ENCODE peak calls at places on chromosome 4, in six cellular contexts. U is HFF-Myc, M is brain microvascular endothelial cell, V is upper lobe of left lung, F is GM20000, H is tibial artery. X is an unnamed sample.

GRCh38 chr4:53987761-53988171 is 76.6 kb downstream of the CHIC2 start:
- DNase-seq in U (peak; percentile 9), M (peak; percentile 61), V (no peak), F (no peak), H (no peak), X (no peak)

GRCh38 chr4:108272566-108272965 is 103.8 kb upstream of the LEF1 start:
- DNase-seq in U (no peak), M (peak; percentile 12), V (no peak), F (no peak), H (no peak), X (no peak)

GRCh38 chr4:3640587-3640962 is 108.4 kb upstream of the LRPAP1 start:
- DNase-seq in U (no peak), M (peak; percentile 17), V (peak; percentile 27), F (no peak), H (peak; percentile 46), X (no peak)

GRCh38 chr4:120922390-120923200 is at the start of gene PRDM5:
- DNase-seq in U (no peak), M (peak; percentile 16), V (peak; percentile 94), F (peak; percentile 38), H (peak; percentile 29), X (peak; percentile 87)

GRCh38 chr4:140309124-140309870 is 64.1 kb upstream of the SCOC start:
- DNase-seq in U (no peak), M (peak; percentile 42), V (no peak), F (no peak), H (no peak), X (no peak)

GRCh38 chr4:73205482-73205881 is 53.1 kb downstream of the ANKRD17 start:
- DNase-seq in U (no peak), M (no peak), V (no peak), F (no peak), H (no peak), X (no peak)

GRCh38 chr4:38210396-38211114 is 250.4 kb downstream of the PTTG2 start:
- DNase-seq in U (no peak), M (peak; percentile 21), V (no peak), F (no peak), H (no peak), X (no peak)

GRCh38 chr4:20043992-20044391 is 207.7 kb upstream of the SLIT2 start:
- DNase-seq in U (peak; percentile 12), M (no peak), V (no peak), F (no peak), H (no peak), X (no peak)

GRCh38 chr4:68463796-68464195 is 16.5 kb downstream of the TMPRSS11E start:
- DNase-seq in U (no peak), M (no peak), V (no peak), F (no peak), H (no peak), X (no peak)

GRCh38 chr4:1711055-1711905 is 839 bp downstream of the SLBP start:
- DNase-seq in U (no peak), M (peak; percentile 44), V (no peak), F (no peak), H (peak; percentile 55), X (no peak)

GRCh38 chr4:31194823-31195222 is 474.7 kb downstream of the PCDH7 start:
- DNase-seq in U (no peak), M (no peak), V (no peak), F (no peak), H (no peak), X (no peak)

GRCh38 chr4:40264497-40264896 is 67.7 kb downstream of the RHOH start:
- DNase-seq in U (no peak), M (peak; percentile 37), V (no peak), F (no peak), H (no peak), X (no peak)

GRCh38 chr4:2799444-2799911 is 6.6 kb downstream of the SH3BP2 start:
- DNase-seq in U (no peak), M (no peak), V (peak; percentile 64), F (no peak), H (peak; percentile 25), X (no peak)

GRCh38 chr4:872241-872981 is 46.5 kb upstream of the CPLX1 start:
- DNase-seq in U (no peak), M (no peak), V (peak; percentile 74), F (no peak), H (no peak), X (no peak)

GRCh38 chr4:3346146-3346545 is 53.3 kb downstream of the RGS12 start:
- DNase-seq in U (peak; percentile 60), M (peak; percentile 81), V (no peak), F (peak; percentile 85), H (peak; percentile 58), X (peak; percentile 79)

GRCh38 chr4:10608501-10609219 is 75.9 kb downstream of the CLNK start:
- DNase-seq in U (no peak), M (peak; percentile 16), V (no peak), F (no peak), H (no peak), X (no peak)

GRCh38 chr4:21830272-21830671 is 118.3 kb downstream of the KCNIP4 start:
- DNase-seq in U (no peak), M (peak; percentile 39), V (no peak), F (no peak), H (no peak), X (no peak)

GRCh38 chr4:135277116-135277979 is 1075.8 kb upstream of the PABPC4L start:
- DNase-seq in U (no peak), M (peak; percentile 61), V (no peak), F (no peak), H (no peak), X (no peak)

GRCh38 chr4:92522371-92522770 is 218.6 kb downstream of the GRID2 start:
- DNase-seq in U (no peak), M (no peak), V (no peak), F (no peak), H (no peak), X (no peak)

GRCh38 chr4:80184791-80185756 is 12.2 kb upstream of the PRDM8 start:
- DNase-seq in U (no peak), M (no peak), V (peak; percentile 78), F (peak; percentile 38), H (peak; percentile 28), X (no peak)

GRCh38 chr4:134337584-134337983 is 136.0 kb upstream of the PABPC4L start:
- DNase-seq in U (no peak), M (peak; percentile 20), V (no peak), F (no peak), H (no peak), X (no peak)

GRCh38 chr4:153748378-153748777 is 11.4 kb downstream of the RNF175 start:
- DNase-seq in U (peak; percentile 82), M (peak; percentile 87), V (no peak), F (no peak), H (peak; percentile 73), X (peak; percentile 77)

GRCh38 chr4:26176621-26177121 is 144.1 kb upstream of the RBPJ start:
- DNase-seq in U (no peak), M (peak; percentile 21), V (no peak), F (no peak), H (no peak), X (no peak)

GRCh38 chr4:130576218-130576617 is 1480.3 kb downstream of the C4orf33 start:
- DNase-seq in U (no peak), M (no peak), V (no peak), F (no peak), H (no peak), X (no peak)

DNA sequence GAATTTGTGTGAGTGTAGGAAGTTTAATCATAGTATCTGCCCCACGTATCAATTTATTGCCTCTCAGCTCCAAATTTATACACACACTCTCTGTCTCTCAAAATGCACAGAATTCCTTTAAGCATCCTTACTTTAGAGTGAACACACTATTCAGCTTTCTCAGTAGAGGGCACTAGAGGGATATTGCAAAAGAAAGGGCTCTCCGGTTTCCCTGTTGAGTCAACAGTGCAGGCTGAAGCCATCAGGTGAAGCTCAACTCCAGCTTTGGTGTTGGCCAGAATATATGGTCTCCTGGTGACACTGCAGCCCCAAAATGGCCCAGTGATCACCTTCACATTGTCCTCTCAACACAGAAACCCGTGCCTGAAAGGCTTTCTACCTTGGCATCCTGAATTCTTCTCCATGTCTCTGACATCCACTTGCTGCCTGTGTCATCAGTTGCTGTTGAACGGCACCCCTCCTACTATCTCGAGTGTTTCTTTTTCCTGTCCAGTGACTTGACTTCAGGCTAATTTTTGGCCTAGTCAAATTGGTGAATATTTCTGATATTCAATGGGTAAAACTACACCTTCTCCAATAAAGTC is 670.5 kb downstream of the GABRG1 start:
- DNase-seq in U (no peak), M (no peak), V (no peak), F (peak; percentile 36), H (no peak), X (no peak)
- TF ChIP-seq CTCF in U (no peak), M (no peak), V (peak; percentile 36), F (no peak), H (no peak), X (peak; percentile 37)

GRCh38 chr4:8862800-8863758 is 8.6 kb downstream of the HMX1 start:
- DNase-seq in U (no peak), M (no peak), V (no peak), F (no peak), H (no peak), X (no peak)

GRCh38 chr4:8860096-8860891 is 11.3 kb downstream of the HMX1 start:
- DNase-seq in U (no peak), M (no peak), V (no peak), F (no peak), H (no peak), X (no peak)

GRCh38 chr4:8860892-8861575 is 10.6 kb downstream of the HMX1 start:
- DNase-seq in U (no peak), M (no peak), V (no peak), F (peak; percentile 39), H (no peak), X (no peak)

GRCh38 chr4:8862334-8862733 is 9.3 kb downstream of the HMX1 start:
- DNase-seq in U (no peak), M (no peak), V (no peak), F (no peak), H (no peak), X (no peak)

DNA sequence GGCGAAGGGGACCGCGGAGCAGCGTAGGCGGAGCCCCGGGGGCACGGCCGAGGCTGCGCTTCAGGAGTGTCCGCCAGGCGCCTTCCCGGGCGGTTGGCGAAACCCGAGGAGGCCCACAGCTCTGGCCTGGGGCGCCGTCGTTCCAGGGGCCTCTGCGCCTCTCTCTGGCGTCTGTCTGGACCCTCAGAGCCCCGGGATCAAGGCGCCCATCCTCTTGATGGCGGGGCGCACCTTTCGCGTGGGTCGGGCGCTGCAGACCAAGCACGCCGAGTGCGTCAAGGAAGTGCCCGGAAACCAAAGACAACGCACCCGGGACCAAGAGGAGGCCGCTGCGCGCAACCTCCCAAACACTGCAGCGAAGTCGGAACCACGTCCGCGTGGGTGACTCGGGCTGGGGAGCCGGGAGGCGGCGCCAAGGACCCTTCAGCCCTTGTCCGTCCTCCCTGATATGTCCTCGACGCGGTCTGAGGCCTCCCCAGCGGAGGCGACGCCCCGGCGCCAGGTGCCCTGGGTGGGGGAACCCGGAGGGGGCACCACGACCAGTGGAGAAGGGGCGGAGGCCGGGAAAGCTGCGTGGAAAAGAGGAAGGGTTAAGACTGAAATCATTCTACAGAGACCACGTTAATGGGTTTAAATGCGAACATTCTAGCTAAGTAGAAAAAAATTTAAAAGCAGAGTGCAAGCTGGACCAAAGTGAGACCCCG is 9.9 kb downstream of the HMX1 start:
- DNase-seq in U (no peak), M (no peak), V (no peak), F (no peak), H (no peak), X (no peak)
- TF ChIP-seq CTCF in U (no peak), M (no peak), V (no peak), F (no peak), H (no peak), X (no peak)

GRCh38 chr4:47510506-47511143 is 25.6 kb downstream of the ATP10D start:
- DNase-seq in U (no peak), M (no peak), V (no peak), F (peak; percentile 50), H (no peak), X (no peak)
- TF ChIP-seq CTCF in U (no peak), M (peak; percentile 11), V (no peak), F (no peak), H (no peak), X (peak; percentile 42)

GRCh38 chr4:76199664-76200211 is 13.9 kb downstream of the SCARB2 start:
- DNase-seq in U (no peak), M (peak; percentile 33), V (no peak), F (peak; percentile 59), H (no peak), X (no peak)
- TF ChIP-seq CTCF in U (no peak), M (peak; percentile 29), V (no peak), F (peak; percentile 25), H (no peak), X (peak; percentile 18)

X was measured in osteocyte.